ENCODE peak calls at places on chromosome 4, in ten cellular contexts. R is neural progenitor cell, B is Peyer's patch, C is ascending aorta, O is WERI-Rb-1, I is psoas muscle, T is right lobe of liver, Q is lung, U is H9, A is mucosa of descending colon. V is an unnamed sample. For H3K9me3, the result is how much of the 10 kb centered on the place peaks cover.

GRCh38 chr4:186724048-186724860 is 598 bp upstream of the FAT1 start:
- DNase-seq in R (peak), B (peak), C (no peak), O (no peak), I (peak), T (peak), Q (peak), U (peak), A (peak), V (peak)

GRCh38 chr4:169337510-169337909 is 66.8 kb upstream of the SH3RF1 start:
- DNase-seq in R (no peak), B (no peak), C (no peak), O (no peak), I (no peak), T (no peak), Q (no peak), U (no peak), A (no peak), V (no peak)

GRCh38 chr4:116531870-116532269 is 553.5 kb downstream of the TRAM1L1 start:
- DNase-seq in R (no peak), B (no peak), C (no peak), O (no peak), I (no peak), T (no peak), Q (no peak), U (no peak), A (no peak), V (no peak)

GRCh38 chr4:80049402-80049801 is 23.6 kb downstream of the ANTXR2 start:
- DNase-seq in R (peak), B (no peak), C (no peak), O (no peak), I (no peak), T (no peak), Q (no peak), U (no peak), A (no peak), V (no peak)

GRCh38 chr4:53552711-53553110 is 38.6 kb downstream of the LNX1 start:
- DNase-seq in R (no peak), B (no peak), C (no peak), O (no peak), I (no peak), T (no peak), Q (no peak), U (no peak), A (no peak), V (no peak)

GRCh38 chr4:66539745-66540144 is 869.5 kb upstream of the EPHA5 start:
- DNase-seq in R (no peak), B (no peak), C (no peak), O (no peak), I (no peak), T (no peak), Q (no peak), U (no peak), A (no peak), V (no peak)

GRCh38 chr4:15385928-15386327 is 41.9 kb upstream of the C1QTNF7 start:
- DNase-seq in R (no peak), B (no peak), C (no peak), O (no peak), I (peak), T (no peak), Q (no peak), U (no peak), A (peak), V (peak)

GRCh38 chr4:48033825-48034413 is 17.3 kb downstream of the NIPAL1 start:
- DNase-seq in R (peak), B (peak), C (no peak), O (peak), I (no peak), T (no peak), Q (no peak), U (no peak), A (no peak), V (no peak)

GRCh38 chr4:140653718-140654515 is 85.2 kb upstream of the UCP1 start:
- DNase-seq in R (peak), B (no peak), C (no peak), O (no peak), I (no peak), T (no peak), Q (no peak), U (no peak), A (no peak), V (no peak)

GRCh38 chr4:147596377-147596776 is 20.8 kb upstream of the TMEM184C start:
- DNase-seq in R (no peak), B (no peak), C (no peak), O (no peak), I (no peak), T (no peak), Q (no peak), U (no peak), A (no peak), V (no peak)

GRCh38 chr4:22504931-22505330 is 10.9 kb downstream of the ADGRA3 start:
- DNase-seq in R (no peak), B (no peak), C (no peak), O (no peak), I (no peak), T (no peak), Q (no peak), U (no peak), A (no peak), V (no peak)

GRCh38 chr4:100869266-100869665 is 351.4 kb upstream of the EMCN start:
- DNase-seq in R (no peak), B (no peak), C (no peak), O (no peak), I (no peak), T (no peak), Q (no peak), U (no peak), A (no peak), V (no peak)

GRCh38 chr4:164337219-164337944 is 416.5 kb upstream of the SMIM31 start:
- DNase-seq in R (no peak), B (no peak), C (no peak), O (no peak), I (no peak), T (no peak), Q (no peak), U (no peak), A (no peak), V (no peak)
- H3K9me3 ChIP-seq in R (under half), B (under half), C (under half), O (under half), I (under half), T (under half), Q (under half), U (under half), A (under half), V (under half)

DNA sequence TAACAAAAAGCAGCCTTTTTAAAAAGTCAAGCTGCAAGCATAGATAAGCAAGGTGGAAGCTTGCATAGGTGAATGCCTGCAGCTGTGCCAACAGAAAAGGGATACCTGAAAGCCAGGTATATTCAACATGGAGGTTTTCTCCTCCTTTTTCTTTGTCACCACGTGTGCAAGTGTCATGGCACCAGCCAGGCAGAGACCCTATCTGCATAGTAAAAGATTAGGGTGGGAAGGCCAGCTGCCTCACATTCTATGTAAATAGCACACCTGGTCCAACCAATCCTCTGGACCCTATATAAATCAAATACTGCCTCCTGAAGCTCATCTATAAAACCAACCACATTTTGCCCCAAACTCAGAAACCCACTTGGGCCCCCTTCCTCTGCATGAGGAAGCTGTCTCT is 28.0 kb upstream of the PLK4 start:
- DNase-seq in R (no peak), B (no peak), C (no peak), O (no peak), I (no peak), T (no peak), Q (no peak), U (peak), A (no peak), V (no peak)
- H3K9me3 ChIP-seq in R (under half), B (under half), C (under half), O (under half), I (under half), T (under half), Q (under half), U (under half), A (under half), V (under half)

DNA sequence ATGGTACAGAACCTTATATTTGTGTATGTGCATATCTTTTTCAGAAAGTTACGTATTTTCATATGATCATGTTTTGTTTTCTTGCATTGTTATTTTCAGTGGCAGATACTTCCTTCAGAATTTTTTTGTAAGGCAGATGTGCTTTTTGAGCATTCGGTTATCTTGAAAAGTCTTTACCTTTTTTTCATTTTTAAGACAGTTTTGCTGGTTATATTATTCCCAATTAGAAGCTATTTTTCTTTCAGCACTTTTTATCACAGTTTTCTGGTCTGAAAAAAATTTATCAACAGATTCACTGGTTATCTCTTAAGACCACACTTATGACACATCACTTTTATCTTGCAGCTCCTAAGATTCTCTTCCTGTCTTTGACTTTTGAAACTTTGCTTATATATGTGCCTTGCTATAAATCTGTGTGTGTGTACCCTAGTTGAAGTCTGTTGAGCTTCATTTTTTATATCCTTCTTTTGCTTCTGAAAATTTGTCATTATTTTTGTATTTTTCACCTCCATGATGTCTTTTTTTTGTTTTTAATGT is 53.1 kb downstream of the ZNF732 start:
- DNase-seq in R (no peak), B (no peak), C (no peak), O (no peak), I (no peak), T (no peak), Q (no peak), U (no peak), A (no peak), V (no peak)
- H3K9me3 ChIP-seq in R (half or more), B (half or more), C (half or more), O (under half), I (half or more), T (under half), Q (under half), U (half or more), A (half or more), V (under half)

GRCh38 chr4:492412-492811 is 6.5 kb downstream of the ZNF721 start:
- DNase-seq in R (no peak), B (no peak), C (no peak), O (no peak), I (no peak), T (no peak), Q (no peak), U (no peak), A (no peak), V (no peak)
- H3K9me3 ChIP-seq in R (under half), B (under half), C (half or more), O (under half), I (under half), T (under half), Q (under half), U (under half), A (half or more), V (under half)

GRCh38 chr4:159416073-159416472 is 313.2 kb downstream of the RAPGEF2 start:
- DNase-seq in R (no peak), B (no peak), C (no peak), O (no peak), I (no peak), T (no peak), Q (no peak), U (no peak), A (no peak), V (no peak)
- H3K9me3 ChIP-seq in R (under half), B (under half), C (under half), O (under half), I (under half), T (under half), Q (under half), U (under half), A (under half), V (under half)